ENCODE peak calls at places on chromosomes 3 and 15, in four cellular contexts. Y is T-helper 22 cell; M is CD4-positive, CD25-positive, alpha-beta regulatory T cell; A is adrenal gland. J is an unnamed sample.

GRCh38 chr3:62502315-62503300 is 129.3 kb upstream of the FEZF2 start:
- DNase-seq in Y (no peak), M (no peak), A (no peak), J (no peak)

GRCh38 chr3:102926618-102927017 is 491.8 kb downstream of the ZPLD1 start:
- DNase-seq in Y (no peak), M (no peak), A (no peak), J (no peak)

GRCh38 chr3:12371525-12372140 is 82.8 kb downstream of the PPARG start:
- DNase-seq in Y (no peak), M (no peak), A (no peak), J (no peak)

GRCh38 chr3:184167786-184168185 is 6.9 kb upstream of the AP2M1 start:
- DNase-seq in Y (no peak), M (no peak), A (no peak), J (no peak)

GRCh38 chr15:40344631-40345120 is 3.9 kb upstream of the CCDC9B start:
- DNase-seq in Y (peak), M (peak), A (peak), J (peak)

GRCh38 chr3:186788482-186789370 is 5.3 kb downstream of the EIF4A2 start:
- DNase-seq in Y (no peak), M (peak), A (no peak), J (no peak)

GRCh38 chr3:188431040-188431439 is 277.1 kb downstream of the LPP start:
- DNase-seq in Y (no peak), M (no peak), A (peak), J (no peak)

GRCh38 chr15:90681480-90681879 is 35.7 kb upstream of the BLM start:
- DNase-seq in Y (no peak), M (no peak), A (no peak), J (no peak)

GRCh38 chr15:101394654-101395053 is 94.9 kb downstream of the PCSK6 start:
- DNase-seq in Y (no peak), M (no peak), A (no peak), J (no peak)

GRCh38 chr15:70099966-70100494 is 2.3 kb upstream of the TLE3 start:
- DNase-seq in Y (no peak), M (no peak), A (no peak), J (peak)

GRCh38 chr3:15500107-15500724 is 21.3 kb downstream of the COLQ start:
- DNase-seq in Y (no peak), M (no peak), A (no peak), J (no peak)

GRCh38 chr15:40103124-40103858 is 5.4 kb downstream of the BMF start:
- DNase-seq in Y (no peak), M (no peak), A (peak), J (no peak)

GRCh38 chr3:13069495-13069894 is 3.7 kb downstream of the IQSEC1 start:
- DNase-seq in Y (no peak), M (peak), A (no peak), J (peak)

GRCh38 chr15:48570838-48571237 is 74.7 kb downstream of the FBN1 start:
- DNase-seq in Y (no peak), M (no peak), A (no peak), J (no peak)

GRCh38 chr3:42264399-42265058 is 1.5 kb downstream of the CCK start:
- DNase-seq in Y (no peak), M (no peak), A (no peak), J (no peak)

GRCh38 chr15:52682776-52683175 is 3.6 kb upstream of the ATOSA start:
- DNase-seq in Y (no peak), M (peak), A (no peak), J (no peak)

GRCh38 chr3:187737401-187738088 is 7.7 kb downstream of the BCL6 start:
- DNase-seq in Y (no peak), M (peak), A (peak), J (no peak)

GRCh38 chr15:56778761-56779160 is 45.5 kb upstream of the ZNF280D start:
- DNase-seq in Y (no peak), M (no peak), A (no peak), J (no peak)

GRCh38 chr15:68211656-68212320 is 6.7 kb upstream of the CALML4 start:
- DNase-seq in Y (no peak), M (no peak), A (no peak), J (no peak)

GRCh38 chr3:123750659-123751420 is 133.3 kb downstream of the MYLK start:
- DNase-seq in Y (no peak), M (no peak), A (no peak), J (no peak)

GRCh38 chr3:52399131-52399530 is 45.8 kb downstream of the SEMA3G start:
- DNase-seq in Y (no peak), M (no peak), A (no peak), J (no peak)

GRCh38 chr15:92124669-92125068 is 269.0 kb upstream of the ST8SIA2 start:
- DNase-seq in Y (no peak), M (no peak), A (no peak), J (no peak)

GRCh38 chr3:15958692-15959433 is 161.1 kb upstream of the ANKRD28 start:
- DNase-seq in Y (no peak), M (no peak), A (no peak), J (no peak)

GRCh38 chr3:47890037-47890831 is 87.3 kb downstream of the DHX30 start:
- DNase-seq in Y (no peak), M (no peak), A (no peak), J (no peak)

GRCh38 chr15:51829360-51830278 is at the start of gene TMOD3:
- DNase-seq in Y (peak), M (peak), A (peak), J (peak)

GRCh38 chr3:142087676-142088075 is 61.7 kb downstream of the TFDP2 start:
- DNase-seq in Y (no peak), M (no peak), A (no peak), J (no peak)